ENCODE peak calls at places on chromosome 9, in four cellular contexts. One of them, this sample, is unnamed.

GRCh38 chr9:93962041-93962440 is 6.9 kb upstream of the BARX1 start:
- DNase-seq in HFF-Myc: no peak
- DNase-seq in head of caudate nucleus: no peak
- DNase-seq in endothelial cell: no peak
- DNase-seq in this sample: no peak

GRCh38 chr9:20980713-20981481 is 50.5 kb downstream of the HACD4 start:
- DNase-seq in endothelial cell: no peak
- DNase-seq in HFF-Myc: peak; percentile 60
- DNase-seq in head of caudate nucleus: peak; percentile 33
- DNase-seq in this sample: no peak

GRCh38 chr9:5013379-5013778 is 28.3 kb downstream of the JAK2 start:
- DNase-seq in head of caudate nucleus: no peak
- DNase-seq in endothelial cell: no peak
- DNase-seq in HFF-Myc: no peak
- DNase-seq in this sample: no peak

GRCh38 chr9:114694146-114694545 is 12.2 kb upstream of the TEX48 start:
- DNase-seq in endothelial cell: no peak
- DNase-seq in head of caudate nucleus: no peak
- DNase-seq in HFF-Myc: no peak
- DNase-seq in this sample: no peak

GRCh38 chr9:71357346-71357745 is 235.9 kb upstream of the TRPM3 start:
- DNase-seq in endothelial cell: no peak
- DNase-seq in head of caudate nucleus: no peak
- DNase-seq in HFF-Myc: no peak
- DNase-seq in this sample: no peak

GRCh38 chr9:75128535-75128934 is 40.2 kb downstream of the OSTF1 start:
- DNase-seq in HFF-Myc: no peak
- DNase-seq in endothelial cell: no peak
- DNase-seq in head of caudate nucleus: no peak
- DNase-seq in this sample: no peak

GRCh38 chr9:95333426-95333825 is 15.9 kb upstream of the FANCC start:
- DNase-seq in HFF-Myc: no peak
- DNase-seq in endothelial cell: no peak
- DNase-seq in head of caudate nucleus: no peak
- DNase-seq in this sample: no peak

GRCh38 chr9:114431770-114432169 is 44.0 kb upstream of the AKNA start:
- DNase-seq in HFF-Myc: no peak
- DNase-seq in head of caudate nucleus: no peak
- DNase-seq in endothelial cell: no peak
- DNase-seq in this sample: no peak

GRCh38 chr9:121783126-121783522 is 131.7 kb downstream of the DAB2IP start:
- DNase-seq in HFF-Myc: no peak
- DNase-seq in endothelial cell: no peak
- DNase-seq in head of caudate nucleus: no peak
- DNase-seq in this sample: peak; percentile 40

GRCh38 chr9:111348821-111349271 is 18.8 kb upstream of the OR2K2 start:
- DNase-seq in HFF-Myc: no peak
- DNase-seq in endothelial cell: no peak
- DNase-seq in head of caudate nucleus: no peak
- DNase-seq in this sample: no peak

GRCh38 chr9:137048655-137049543 is 2.9 kb upstream of the NPDC1 start:
- DNase-seq in head of caudate nucleus: peak; percentile 58
- DNase-seq in HFF-Myc: no peak
- DNase-seq in endothelial cell: no peak
- DNase-seq in this sample: no peak

GRCh38 chr9:137056739-137057407 is 3.0 kb upstream of the ENTPD2 start:
- DNase-seq in endothelial cell: no peak
- DNase-seq in HFF-Myc: no peak
- DNase-seq in head of caudate nucleus: no peak
- DNase-seq in this sample: no peak

GRCh38 chr9:114824130-114824529 is 18.3 kb upstream of the TNFSF15 start:
- DNase-seq in endothelial cell: no peak
- DNase-seq in HFF-Myc: peak; percentile 14
- DNase-seq in head of caudate nucleus: no peak
- DNase-seq in this sample: no peak

GRCh38 chr9:4306788-4307144 is 6.9 kb upstream of the GLIS3 start:
- DNase-seq in HFF-Myc: no peak
- DNase-seq in endothelial cell: no peak
- DNase-seq in head of caudate nucleus: no peak
- DNase-seq in this sample: no peak

GRCh38 chr9:82721596-82721995 is 341.3 kb downstream of the RASEF start:
- DNase-seq in HFF-Myc: no peak
- DNase-seq in head of caudate nucleus: peak; percentile 69
- DNase-seq in endothelial cell: no peak
- DNase-seq in this sample: no peak

GRCh38 chr9:93345630-93346239 is 105.8 kb upstream of the FAM120A start:
- DNase-seq in endothelial cell: no peak
- DNase-seq in head of caudate nucleus: no peak
- DNase-seq in HFF-Myc: no peak
- DNase-seq in this sample: peak; percentile 35

GRCh38 chr9:80061940-80062339 is 490.2 kb downstream of the TLE4 start:
- DNase-seq in endothelial cell: no peak
- DNase-seq in head of caudate nucleus: peak; percentile 16
- DNase-seq in HFF-Myc: peak; percentile 43
- DNase-seq in this sample: peak; percentile 8

GRCh38 chr9:18362901-18363685 is 110.9 kb upstream of the ADAMTSL1 start:
- DNase-seq in HFF-Myc: no peak
- DNase-seq in endothelial cell: no peak
- DNase-seq in head of caudate nucleus: no peak
- DNase-seq in this sample: no peak

GRCh38 chr9:97840521-97840920 is 12.5 kb upstream of the FOXE1 start:
- DNase-seq in head of caudate nucleus: no peak
- DNase-seq in endothelial cell: no peak
- DNase-seq in HFF-Myc: no peak
- DNase-seq in this sample: no peak

GRCh38 chr9:79944991-79945390 is 373.2 kb downstream of the TLE4 start:
- DNase-seq in endothelial cell: no peak
- DNase-seq in HFF-Myc: no peak
- DNase-seq in head of caudate nucleus: no peak
- DNase-seq in this sample: no peak

GRCh38 chr9:131762356-131762932 is 22.6 kb upstream of the RAPGEF1 start:
- DNase-seq in HFF-Myc: no peak
- DNase-seq in head of caudate nucleus: peak; percentile 83
- DNase-seq in endothelial cell: peak; percentile 89
- DNase-seq in this sample: peak; percentile 86

GRCh38 chr9:12882430-12882829 is 107.6 kb downstream of the LURAP1L start:
- DNase-seq in head of caudate nucleus: no peak
- DNase-seq in endothelial cell: no peak
- DNase-seq in HFF-Myc: no peak
- DNase-seq in this sample: no peak

GRCh38 chr9:25733336-25733982 is 55.2 kb upstream of the TUSC1 start:
- DNase-seq in HFF-Myc: no peak
- DNase-seq in endothelial cell: no peak
- DNase-seq in head of caudate nucleus: no peak
- DNase-seq in this sample: no peak

GRCh38 chr9:86405926-86406325 is 51.7 kb upstream of the TUT7 start:
- DNase-seq in HFF-Myc: peak; percentile 63
- DNase-seq in endothelial cell: no peak
- DNase-seq in head of caudate nucleus: peak; percentile 70
- DNase-seq in this sample: no peak

GRCh38 chr9:97554566-97555075 is 53.2 kb downstream of the TMOD1 start:
- DNase-seq in head of caudate nucleus: no peak
- DNase-seq in HFF-Myc: no peak
- DNase-seq in endothelial cell: no peak
- DNase-seq in this sample: no peak

GRCh38 chr9:109627042-109627441 is 128.9 kb upstream of the PTPN3 start:
- DNase-seq in HFF-Myc: no peak
- DNase-seq in head of caudate nucleus: peak; percentile 37
- DNase-seq in endothelial cell: no peak
- DNase-seq in this sample: no peak

GRCh38 chr9:94639045-94639995 is at the start of gene FBP1:
- DNase-seq in endothelial cell: peak; percentile 32
- DNase-seq in head of caudate nucleus: peak; percentile 20
- DNase-seq in HFF-Myc: no peak
- DNase-seq in this sample: no peak

GRCh38 chr9:21252727-21253547 is 13.1 kb upstream of the IFNA14 start:
- DNase-seq in HFF-Myc: no peak
- DNase-seq in endothelial cell: peak; percentile 50
- DNase-seq in head of caudate nucleus: peak; percentile 38
- DNase-seq in this sample: no peak

GRCh38 chr9:24245988-24246387 is 299.7 kb downstream of the IZUMO3 start:
- DNase-seq in endothelial cell: no peak
- DNase-seq in head of caudate nucleus: no peak
- DNase-seq in HFF-Myc: no peak
- DNase-seq in this sample: peak; percentile 0

GRCh38 chr9:77707696-77708095 is 59.6 kb upstream of the GNA14 start:
- DNase-seq in head of caudate nucleus: no peak
- DNase-seq in HFF-Myc: peak; percentile 98
- DNase-seq in endothelial cell: no peak
- DNase-seq in this sample: no peak

GRCh38 chr9:89596937-89597555 is 7.8 kb upstream of the GADD45G start:
- DNase-seq in endothelial cell: no peak
- DNase-seq in head of caudate nucleus: no peak
- DNase-seq in HFF-Myc: no peak
- DNase-seq in this sample: no peak